ENCODE peak calls at places on chromosomes 13 and 19, in four cellular contexts. T is A549; B is activated CD8-positive, alpha-beta memory T cell treated with anti-CD3 and anti-CD28 coated beads for 4 hours; J is AML-193. Q is an unnamed sample.

GRCh38 chr19:6564393-6564792 is 26.6 kb downstream of the CD70 start:
- DNase-seq in B (no peak), T (no peak), J (peak; percentile 14), Q (no peak)

GRCh38 chr13:92671821-92672220 is 554.8 kb upstream of the GPC6 start:
- DNase-seq in B (no peak), J (no peak), T (no peak), Q (no peak)

GRCh38 chr19:2479556-2480194 is 3.7 kb downstream of the GADD45B start:
- DNase-seq in T (no peak), J (no peak), B (no peak), Q (no peak)

GRCh38 chr19:18049390-18049789 is 37.3 kb downstream of the IL12RB1 start:
- DNase-seq in T (no peak), J (no peak), B (no peak), Q (peak; percentile 47)

GRCh38 chr13:33321686-33322473 is 36.3 kb upstream of the STARD13 start:
- DNase-seq in B (no peak), T (no peak), J (no peak), Q (no peak)

GRCh38 chr13:104143760-104144406 is 1077.7 kb upstream of the SLC10A2 start:
- DNase-seq in T (no peak), J (no peak), B (no peak), Q (no peak)

GRCh38 chr19:32781280-32781679 is 61.7 kb downstream of the TDRD12 start:
- DNase-seq in J (no peak), T (no peak), B (no peak), Q (no peak)

GRCh38 chr13:76830805-76831204 is 55.4 kb downstream of the KCTD12 start:
- DNase-seq in T (no peak), J (no peak), B (no peak), Q (no peak)

GRCh38 chr19:11382898-11383705 is 1.0 kb downstream of the EPOR start:
- DNase-seq in T (peak; percentile 44), J (peak; percentile 7), B (no peak), Q (no peak)

GRCh38 chr13:65154661-65155447 is 2075.3 kb downstream of the PCDH9 start:
- DNase-seq in J (no peak), T (no peak), B (no peak), Q (no peak)

GRCh38 chr13:46354143-46355087 is 32.6 kb downstream of the RUBCNL start:
- DNase-seq in T (peak; percentile 50), J (peak; percentile 89), B (no peak), Q (no peak)

GRCh38 chr19:3881272-3882040 is 971 bp downstream of the ATCAY start:
- DNase-seq in J (peak; percentile 6), B (no peak), T (no peak), Q (no peak)

GRCh38 chr13:24396821-24397220 is 87.4 kb downstream of the C1QTNF9 start:
- DNase-seq in J (no peak), B (no peak), T (no peak), Q (no peak)

GRCh38 chr19:15629003-15629880 is 11.5 kb upstream of the CYP4F3 start:
- DNase-seq in J (peak; percentile 35), T (peak; percentile 40), B (peak; percentile 75), Q (peak; percentile 79)

GRCh38 chr13:96018135-96018534 is 35.1 kb downstream of the UGGT2 start:
- DNase-seq in J (no peak), T (no peak), B (no peak), Q (no peak)

GRCh38 chr13:84873951-84874350 is 925.3 kb downstream of the SLITRK6 start:
- DNase-seq in T (no peak), J (no peak), B (no peak), Q (no peak)

GRCh38 chr19:41327076-41327475 is 17.1 kb downstream of the CCDC97 start:
- DNase-seq in B (no peak), J (no peak), T (no peak), Q (no peak)

GRCh38 chr13:76890036-76890435 is 3.8 kb upstream of the KCTD12 start:
- DNase-seq in T (no peak), J (no peak), B (no peak), Q (no peak)

GRCh38 chr13:35978607-35979316 is 152.4 kb downstream of the DCLK1 start:
- DNase-seq in B (no peak), J (peak; percentile 69), T (peak; percentile 12), Q (no peak)

GRCh38 chr19:46731007-46731501 is 14.1 kb upstream of the PRKD2 start:
- DNase-seq in J (peak; percentile 70), T (peak; percentile 63), B (no peak), Q (no peak)

GRCh38 chr19:3474015-3474414 is 6.3 kb downstream of the SMIM24 start:
- DNase-seq in T (no peak), B (no peak), J (no peak), Q (no peak)

GRCh38 chr19:5947435-5947834 is 30.5 kb downstream of the RANBP3 start:
- DNase-seq in J (no peak), B (no peak), T (no peak), Q (no peak)

GRCh38 chr19:49441210-49441959 is at the start of gene SLC17A7:
- DNase-seq in J (no peak), T (peak; percentile 91), B (no peak), Q (peak; percentile 58)

GRCh38 chr13:98089246-98089645 is 53.6 kb upstream of the FARP1 start:
- DNase-seq in J (no peak), B (no peak), T (no peak), Q (no peak)

GRCh38 chr13:94291631-94292322 is 187.7 kb downstream of the DCT start:
- DNase-seq in J (no peak), B (no peak), T (no peak), Q (no peak)

GRCh38 chr13:28251462-28251861 is 113.1 kb downstream of the PAN3 start:
- DNase-seq in J (no peak), B (no peak), T (no peak), Q (no peak)

GRCh38 chr19:51140441-51140840 is 1.7 kb upstream of the SIGLEC7 start:
- DNase-seq in B (no peak), T (no peak), J (no peak), Q (no peak)